ENCODE peak calls at places on chromosomes 3 and 15, in four cellular contexts. One of them, this sample, is unnamed.

GRCh38 chr15:58473720-58474119 is 41.9 kb downstream of the LIPC start:
- DNase-seq in glutamatergic neuron: no peak
- DNase-seq in AG10803: peak; percentile 83
- DNase-seq in A549: peak; percentile 71
- DNase-seq in this sample: no peak

GRCh38 chr3:112759681-112760080 is 87.0 kb downstream of the CD200R1L start:
- DNase-seq in glutamatergic neuron: no peak
- DNase-seq in AG10803: no peak
- DNase-seq in A549: no peak
- DNase-seq in this sample: no peak

GRCh38 chr3:58306662-58307286 is 454 bp downstream of the HTD2 start:
- DNase-seq in glutamatergic neuron: peak; percentile 44
- DNase-seq in AG10803: peak; percentile 27
- DNase-seq in A549: peak; percentile 40
- DNase-seq in this sample: no peak

GRCh38 chr3:141646760-141647561 is 91.1 kb upstream of the RNF7 start:
- DNase-seq in glutamatergic neuron: no peak
- DNase-seq in AG10803: peak; percentile 62
- DNase-seq in A549: peak; percentile 80
- DNase-seq in this sample: no peak

GRCh38 chr3:95905182-95905581 is 909.2 kb upstream of the EPHA6 start:
- DNase-seq in glutamatergic neuron: no peak
- DNase-seq in AG10803: no peak
- DNase-seq in A549: no peak
- DNase-seq in this sample: no peak

GRCh38 chr15:68730491-68731317 is 90.0 kb downstream of the ANP32A start:
- DNase-seq in glutamatergic neuron: no peak
- DNase-seq in AG10803: peak; percentile 44
- DNase-seq in A549: peak; percentile 68
- DNase-seq in this sample: peak; percentile 10

GRCh38 chr15:79380755-79381499 is 51.2 kb upstream of the MINAR1 start:
- DNase-seq in glutamatergic neuron: peak; percentile 90
- DNase-seq in AG10803: peak; percentile 71
- DNase-seq in A549: peak; percentile 79
- DNase-seq in this sample: peak; percentile 29

GRCh38 chr15:31405200-31405929 is 78.7 kb downstream of the KLF13 start:
- DNase-seq in glutamatergic neuron: no peak
- DNase-seq in AG10803: no peak
- DNase-seq in A549: peak; percentile 37
- DNase-seq in this sample: no peak

GRCh38 chr3:56763233-56763632 is 38.5 kb downstream of the ARHGEF3 start:
- DNase-seq in glutamatergic neuron: no peak
- DNase-seq in AG10803: no peak
- DNase-seq in A549: no peak
- DNase-seq in this sample: no peak

GRCh38 chr3:13346481-13347389 is 73.4 kb downstream of the NUP210 start:
- DNase-seq in glutamatergic neuron: no peak
- DNase-seq in AG10803: no peak
- DNase-seq in A549: no peak
- DNase-seq in this sample: no peak

GRCh38 chr15:65249641-65250040 is 37.0 kb downstream of the PARP16 start:
- DNase-seq in glutamatergic neuron: no peak
- DNase-seq in AG10803: no peak
- DNase-seq in A549: no peak
- DNase-seq in this sample: peak; percentile 36

GRCh38 chr3:23991236-23992050 is 46.4 kb downstream of the NR1D2 start:
- DNase-seq in glutamatergic neuron: no peak
- DNase-seq in AG10803: peak; percentile 23
- DNase-seq in A549: no peak
- DNase-seq in this sample: no peak

GRCh38 chr15:88651971-88652370 is 13.2 kb downstream of the ISG20 start:
- DNase-seq in glutamatergic neuron: no peak
- DNase-seq in AG10803: no peak
- DNase-seq in A549: no peak
- DNase-seq in this sample: no peak

GRCh38 chr15:78179906-78180305 is 30.7 kb downstream of the IDH3A start:
- DNase-seq in glutamatergic neuron: no peak
- DNase-seq in AG10803: no peak
- DNase-seq in A549: no peak
- DNase-seq in this sample: no peak

GRCh38 chr3:59654120-59654952 is 604.5 kb upstream of the CFAP20DC start:
- DNase-seq in glutamatergic neuron: no peak
- DNase-seq in AG10803: peak; percentile 54
- DNase-seq in A549: no peak
- DNase-seq in this sample: no peak

This sample was measured in GM12864.